ENCODE peak calls at places on chromosomes 3 and 15, in seven cellular contexts. U is uterus, A is A549, B is heart left ventricle, C is adrenal gland, R is tibial nerve, N is Peyer's patch. J is an unnamed sample.
A peak's percentile ranks its signal among the peaks of the same experiment; 100 is the strongest.

GRCh38 chr3:184712579-184713355 is 903 bp upstream of the MAGEF1 start:
- DNase-seq in R (no peak), B (no peak), U (no peak), N (no peak), A (no peak), C (no peak), J (no peak)

GRCh38 chr3:129574206-129574605 is 31.2 kb downstream of the H1-8 start:
- DNase-seq in U (no peak), N (no peak), B (no peak), C (no peak), R (no peak), A (no peak), J (no peak)

GRCh38 chr3:40911928-40912327 is 287.4 kb upstream of the CTNNB1 start:
- DNase-seq in U (no peak), B (no peak), R (no peak), A (no peak), N (no peak), C (no peak), J (no peak)

GRCh38 chr3:30696901-30697300 is 90.5 kb downstream of the TGFBR2 start:
- DNase-seq in C (no peak), A (no peak), N (no peak), R (no peak), B (no peak), U (no peak), J (no peak)

GRCh38 chr3:16423298-16423697 is 90.2 kb downstream of the RFTN1 start:
- DNase-seq in A (no peak), B (no peak), U (no peak), R (no peak), C (no peak), N (no peak), J (no peak)

GRCh38 chr3:160055659-160056058 is 67.0 kb downstream of the IL12A start:
- DNase-seq in B (no peak), N (no peak), C (no peak), A (no peak), U (no peak), R (no peak), J (no peak)

GRCh38 chr3:14324224-14324944 is 78.0 kb upstream of the SLC6A6 start:
- DNase-seq in A (no peak), R (no peak), N (no peak), U (no peak), C (no peak), B (peak; percentile 43), J (no peak)

GRCh38 chr3:187112934-187113793 is 26.1 kb downstream of the RPL39L start:
- DNase-seq in U (no peak), C (no peak), A (no peak), B (no peak), R (peak; percentile 41), N (no peak), J (no peak)

GRCh38 chr3:32109256-32109655 is 2.8 kb downstream of the GPD1L start:
- DNase-seq in N (peak; percentile 72), C (peak; percentile 98), A (no peak), U (peak; percentile 82), B (peak; percentile 94), R (peak; percentile 85), J (peak; percentile 2)

GRCh38 chr3:31575448-31575847 is 42.7 kb downstream of the STT3B start:
- DNase-seq in B (no peak), C (no peak), R (no peak), A (no peak), N (no peak), U (no peak), J (no peak)

GRCh38 chr3:10000686-10001085 is 14.0 kb upstream of the EMC3 start:
- DNase-seq in B (no peak), N (peak; percentile 18), C (peak; percentile 11), A (no peak), U (no peak), R (no peak), J (no peak)

GRCh38 chr3:112043621-112044201 is 9.2 kb downstream of the TMPRSS7 start:
- DNase-seq in N (peak; percentile 57), U (peak; percentile 23), C (peak; percentile 75), R (peak; percentile 28), B (peak; percentile 47), A (peak; percentile 73), J (peak; percentile 1)

GRCh38 chr15:25345943-25346342 is 92.9 kb downstream of the UBE3A start:
- DNase-seq in N (no peak), R (peak; percentile 4), A (no peak), C (peak; percentile 61), U (no peak), B (peak; percentile 82), J (no peak)

GRCh38 chr3:159882784-159883779 is 105.6 kb upstream of the IL12A start:
- DNase-seq in C (no peak), U (no peak), B (peak; percentile 57), R (no peak), N (no peak), A (no peak), J (no peak)

GRCh38 chr15:59746777-59747176 is 57.7 kb upstream of the BNIP2 start:
- DNase-seq in R (no peak), C (no peak), B (no peak), N (no peak), U (no peak), A (no peak), J (no peak)

GRCh38 chr15:31149987-31150386 is 48.5 kb upstream of the TRPM1 start:
- DNase-seq in N (peak; percentile 18), C (peak; percentile 18), A (no peak), U (no peak), B (no peak), R (no peak), J (no peak)

GRCh38 chr3:4765212-4765611 is 214.0 kb upstream of the BHLHE40 start:
- DNase-seq in C (no peak), A (no peak), B (no peak), R (no peak), U (no peak), N (no peak), J (no peak)

GRCh38 chr3:54527953-54528352 is 399.9 kb downstream of the LRTM1 start:
- DNase-seq in C (no peak), B (no peak), U (no peak), R (peak; percentile 43), N (no peak), A (no peak), J (no peak)

GRCh38 chr3:5045961-5046360 is 66.7 kb downstream of the BHLHE40 start:
- DNase-seq in A (no peak), B (no peak), R (no peak), C (no peak), N (no peak), U (no peak), J (no peak)

GRCh38 chr15:42608110-42608531 is 32.7 kb downstream of the STARD9 start:
- DNase-seq in C (no peak), N (peak; percentile 68), B (no peak), A (no peak), R (no peak), U (no peak), J (no peak)

GRCh38 chr3:66863205-66864135 is 134.6 kb upstream of the KBTBD8 start:
- DNase-seq in B (no peak), A (no peak), N (no peak), R (no peak), C (no peak), U (no peak), J (no peak)

GRCh38 chr3:44981220-44981619 is 5.2 kb downstream of the EXOSC7 start:
- DNase-seq in A (no peak), U (no peak), N (no peak), B (no peak), C (no peak), R (no peak), J (no peak)

GRCh38 chr15:55279746-55280351 is 9.8 kb downstream of the RAB27A start:
- DNase-seq in U (no peak), C (peak; percentile 85), B (no peak), R (no peak), N (peak; percentile 83), A (peak; percentile 23), J (no peak)

GRCh38 chr3:195582947-195583346 is 793 bp downstream of the APOD start:
- DNase-seq in B (no peak), A (no peak), R (no peak), N (no peak), C (no peak), U (no peak), J (no peak)

GRCh38 chr15:40307421-40308165 is at the start of gene PLCB2:
- DNase-seq in B (peak; percentile 52), U (no peak), N (peak; percentile 82), C (no peak), A (peak; percentile 23), R (no peak), J (no peak)
- H3K4me3 ChIP-seq in B (peak within 1 kb of the TSS; percentile 12), U (no peak within 1 kb of the TSS), N (peak within 1 kb of the TSS; percentile 52), C (no peak within 1 kb of the TSS), A (no peak within 1 kb of the TSS), R (peak within 1 kb of the TSS; percentile 44), J (peak within 1 kb of the TSS; percentile 42)

GRCh38 chr15:71349336-71349735 is 234.1 kb downstream of the THSD4 start:
- DNase-seq in C (no peak), N (no peak), R (no peak), A (no peak), U (no peak), B (no peak), J (no peak)
- H3K27ac ChIP-seq in C (no peak overlapping the region), N (no peak overlapping the region), R (no peak overlapping the region), A (no peak overlapping the region), U (peak overlapping the region; percentile 74), B (no peak overlapping the region), J (no peak overlapping the region)

DNA sequence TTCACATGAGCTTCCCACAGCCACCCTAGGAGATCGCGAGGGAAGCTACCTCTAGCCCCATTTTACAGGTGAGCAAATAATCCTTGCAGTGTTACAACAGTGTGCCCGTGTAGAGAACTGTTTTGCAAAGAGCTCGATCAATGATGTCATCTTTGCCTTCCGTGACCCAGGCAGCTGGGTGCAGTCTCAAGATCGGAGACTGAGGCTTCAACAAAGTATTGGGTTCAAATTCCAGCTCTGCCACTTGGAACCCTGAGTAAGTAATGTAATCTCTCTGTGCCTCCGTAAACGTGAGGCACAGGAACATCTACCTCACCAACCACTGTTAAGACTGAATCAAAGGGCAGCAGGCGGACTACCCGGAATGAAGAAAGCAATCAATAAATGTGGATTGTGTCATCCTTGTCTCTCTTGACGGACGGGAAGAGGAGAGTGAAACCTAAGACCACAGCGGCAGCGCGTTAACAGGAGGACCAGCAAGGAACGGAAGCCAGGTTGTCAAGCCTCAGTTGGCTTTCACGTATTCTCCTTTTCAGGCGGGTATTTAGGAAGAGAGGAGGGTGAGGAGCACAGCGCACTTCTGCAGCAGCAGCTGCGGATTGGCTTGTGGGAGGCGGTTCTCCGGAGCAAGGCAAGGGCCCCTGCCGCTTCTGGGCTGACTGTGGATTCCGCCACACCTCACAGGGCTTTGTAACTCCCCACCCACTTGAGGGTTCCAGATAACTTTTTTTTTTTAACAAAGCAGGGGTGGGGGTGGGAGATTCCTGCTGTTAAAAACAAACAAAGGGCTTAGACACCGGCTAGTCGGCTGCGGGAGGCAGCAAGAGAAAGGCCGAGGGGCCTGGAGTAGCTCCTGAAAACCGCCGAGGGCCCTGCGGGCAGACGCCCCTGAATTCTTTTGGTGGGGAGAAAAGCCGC is 1.5 kb upstream of the SMAD3 start:
- DNase-seq in B (peak; percentile 53), N (peak; percentile 81), U (no peak), C (no peak), R (no peak), A (peak; percentile 73), J (no peak)
- TF ChIP-seq POLR2A in B (no peak), N (peak; percentile 81), U (no peak), C (no peak), R (no peak), A (no peak), J (no peak)

DNA sequence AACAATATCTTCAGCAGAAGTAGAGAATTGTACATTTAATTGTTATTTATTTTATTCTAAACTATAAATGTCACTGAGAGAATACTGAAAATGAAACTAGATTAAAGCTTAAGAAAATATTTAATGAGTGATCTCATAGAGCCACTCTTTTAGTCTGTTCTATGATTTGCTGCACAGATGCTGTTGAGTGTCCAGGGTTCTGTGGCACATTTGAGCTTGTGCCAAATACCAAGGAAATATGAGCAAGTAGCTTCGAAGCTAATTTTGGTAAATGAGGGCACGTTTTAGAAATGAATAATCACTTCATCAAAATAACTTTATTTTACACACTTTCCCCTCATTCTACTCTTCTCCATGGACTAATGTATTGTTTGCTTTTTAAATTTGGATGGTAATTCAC is 53.6 kb upstream of the THRB start:
- DNase-seq in R (no peak), A (no peak), N (no peak), B (no peak), U (no peak), C (no peak), J (no peak)
- H3K4me3 ChIP-seq in R (no peak overlapping the region), A (no peak overlapping the region), N (no peak overlapping the region), B (no peak overlapping the region), U (no peak overlapping the region), C (no peak overlapping the region), J (no peak overlapping the region)

J was measured in esophagus squamous epithelium.